ENCODE peak calls at places on chromosomes 16 and 17, in nine cellular contexts. One of them, this sample, is unnamed.

GRCh38 chr17:42023524-42024349 is 3.8 kb downstream of the NKIRAS2 start:
- DNase-seq in AG08396: peak; percentile 10
- DNase-seq in AG08395: no peak
- DNase-seq in stimulated activated naive B cell treated with anti-CD40 and anti-IgM and Interleukin-4, amounts not matched to agents 10 μg/mL and 1 μg/mL and 100 μg/mL, for 72 hours: no peak
- DNase-seq in GM23248: no peak
- DNase-seq in ovary: no peak
- DNase-seq in substantia nigra: no peak
- DNase-seq in PC-3: no peak
- DNase-seq in DMS79: no peak
- DNase-seq in this sample: no peak

GRCh38 chr17:2124391-2124790 is 69.5 kb downstream of the HIC1 start:
- DNase-seq in AG08395: no peak
- DNase-seq in PC-3: no peak
- DNase-seq in GM23248: no peak
- DNase-seq in AG08396: no peak
- DNase-seq in ovary: no peak
- DNase-seq in substantia nigra: no peak
- DNase-seq in stimulated activated naive B cell treated with anti-CD40 and anti-IgM and Interleukin-4, amounts not matched to agents 10 μg/mL and 1 μg/mL and 100 μg/mL, for 72 hours: no peak
- DNase-seq in DMS79: no peak
- DNase-seq in this sample: no peak

GRCh38 chr17:7235693-7236665 is 1.7 kb upstream of the DVL2 start:
- DNase-seq in PC-3: peak; percentile 52
- DNase-seq in stimulated activated naive B cell treated with anti-CD40 and anti-IgM and Interleukin-4, amounts not matched to agents 10 μg/mL and 1 μg/mL and 100 μg/mL, for 72 hours: no peak
- DNase-seq in DMS79: no peak
- DNase-seq in ovary: peak; percentile 44
- DNase-seq in substantia nigra: no peak
- DNase-seq in AG08396: no peak
- DNase-seq in GM23248: peak; percentile 47
- DNase-seq in AG08395: no peak
- DNase-seq in this sample: no peak

GRCh38 chr17:70961341-70961740 is 792.0 kb downstream of the KCNJ2 start:
- DNase-seq in stimulated activated naive B cell treated with anti-CD40 and anti-IgM and Interleukin-4, amounts not matched to agents 10 μg/mL and 1 μg/mL and 100 μg/mL, for 72 hours: no peak
- DNase-seq in substantia nigra: no peak
- DNase-seq in PC-3: no peak
- DNase-seq in AG08396: peak; percentile 9
- DNase-seq in DMS79: no peak
- DNase-seq in AG08395: no peak
- DNase-seq in GM23248: peak; percentile 5
- DNase-seq in ovary: no peak
- DNase-seq in this sample: no peak

GRCh38 chr17:73091770-73092517 is 544 bp downstream of the SLC39A11 start:
- DNase-seq in PC-3: peak; percentile 37
- DNase-seq in GM23248: peak; percentile 56
- DNase-seq in substantia nigra: no peak
- DNase-seq in AG08396: peak; percentile 54
- DNase-seq in stimulated activated naive B cell treated with anti-CD40 and anti-IgM and Interleukin-4, amounts not matched to agents 10 μg/mL and 1 μg/mL and 100 μg/mL, for 72 hours: no peak
- DNase-seq in DMS79: peak; percentile 4
- DNase-seq in AG08395: peak; percentile 43
- DNase-seq in ovary: peak; percentile 35
- DNase-seq in this sample: peak; percentile 65

GRCh38 chr16:72876981-72877373 is 171.0 kb downstream of the ZFHX3 start:
- DNase-seq in substantia nigra: no peak
- DNase-seq in AG08395: peak; percentile 30
- DNase-seq in PC-3: no peak
- DNase-seq in DMS79: no peak
- DNase-seq in AG08396: peak; percentile 25
- DNase-seq in GM23248: no peak
- DNase-seq in stimulated activated naive B cell treated with anti-CD40 and anti-IgM and Interleukin-4, amounts not matched to agents 10 μg/mL and 1 μg/mL and 100 μg/mL, for 72 hours: no peak
- DNase-seq in ovary: no peak
- DNase-seq in this sample: no peak

GRCh38 chr16:27759301-27759871 is 209.4 kb downstream of the KATNIP start:
- DNase-seq in PC-3: peak; percentile 67
- DNase-seq in GM23248: peak; percentile 72
- DNase-seq in AG08395: peak; percentile 84
- DNase-seq in substantia nigra: no peak
- DNase-seq in stimulated activated naive B cell treated with anti-CD40 and anti-IgM and Interleukin-4, amounts not matched to agents 10 μg/mL and 1 μg/mL and 100 μg/mL, for 72 hours: no peak
- DNase-seq in DMS79: no peak
- DNase-seq in ovary: no peak
- DNase-seq in AG08396: peak; percentile 79
- DNase-seq in this sample: no peak

GRCh38 chr16:77794586-77794985 is 6.2 kb downstream of the VAT1L start:
- DNase-seq in PC-3: peak; percentile 7
- DNase-seq in AG08396: peak; percentile 60
- DNase-seq in AG08395: peak; percentile 84
- DNase-seq in substantia nigra: no peak
- DNase-seq in DMS79: no peak
- DNase-seq in GM23248: peak; percentile 89
- DNase-seq in stimulated activated naive B cell treated with anti-CD40 and anti-IgM and Interleukin-4, amounts not matched to agents 10 μg/mL and 1 μg/mL and 100 μg/mL, for 72 hours: no peak
- DNase-seq in ovary: no peak
- DNase-seq in this sample: no peak

GRCh38 chr17:81009124-81009523 is 17.5 kb downstream of the CHMP6 start:
- DNase-seq in GM23248: no peak
- DNase-seq in AG08396: no peak
- DNase-seq in AG08395: no peak
- DNase-seq in DMS79: no peak
- DNase-seq in substantia nigra: no peak
- DNase-seq in ovary: no peak
- DNase-seq in PC-3: no peak
- DNase-seq in stimulated activated naive B cell treated with anti-CD40 and anti-IgM and Interleukin-4, amounts not matched to agents 10 μg/mL and 1 μg/mL and 100 μg/mL, for 72 hours: no peak
- DNase-seq in this sample: no peak

GRCh38 chr17:57045868-57046671 is 39.0 kb upstream of the AKAP1 start:
- DNase-seq in PC-3: no peak
- DNase-seq in substantia nigra: no peak
- DNase-seq in stimulated activated naive B cell treated with anti-CD40 and anti-IgM and Interleukin-4, amounts not matched to agents 10 μg/mL and 1 μg/mL and 100 μg/mL, for 72 hours: peak; percentile 45
- DNase-seq in ovary: no peak
- DNase-seq in GM23248: peak; percentile 23
- DNase-seq in AG08395: no peak
- DNase-seq in AG08396: peak; percentile 36
- DNase-seq in DMS79: peak; percentile 43
- DNase-seq in this sample: no peak

GRCh38 chr17:17724307-17724921 is 43.2 kb downstream of the RAI1 start:
- DNase-seq in PC-3: no peak
- DNase-seq in DMS79: no peak
- DNase-seq in substantia nigra: no peak
- DNase-seq in ovary: peak; percentile 58
- DNase-seq in GM23248: peak; percentile 51
- DNase-seq in stimulated activated naive B cell treated with anti-CD40 and anti-IgM and Interleukin-4, amounts not matched to agents 10 μg/mL and 1 μg/mL and 100 μg/mL, for 72 hours: peak; percentile 16
- DNase-seq in AG08395: peak; percentile 45
- DNase-seq in AG08396: peak; percentile 67
- DNase-seq in this sample: no peak

This sample was measured in globus pallidus.